ENCODE peak calls at places on chromosomes 7 and 10, in eight cellular contexts. One of them, this sample, is unnamed.

GRCh38 chr10:13773496-13774170 is 186.9 kb downstream of the PRPF18 start:
- DNase-seq in cardiac muscle cell: no peak
- DNase-seq in right atrium auricular region: no peak
- DNase-seq in bronchial epithelial cell: no peak
- DNase-seq in AG04450: no peak
- DNase-seq in tibial artery: no peak
- DNase-seq in upper lobe of right lung: no peak
- DNase-seq in Panc1: no peak
- DNase-seq in this sample: no peak

GRCh38 chr7:155349601-155350331 is 52.1 kb downstream of the INSIG1 start:
- DNase-seq in cardiac muscle cell: no peak
- DNase-seq in right atrium auricular region: no peak
- DNase-seq in bronchial epithelial cell: no peak
- DNase-seq in AG04450: no peak
- DNase-seq in tibial artery: peak; percentile 53
- DNase-seq in upper lobe of right lung: peak; percentile 68
- DNase-seq in Panc1: no peak
- DNase-seq in this sample: no peak

GRCh38 chr7:89887489-89887888 is 266.8 kb upstream of the STEAP1 start:
- DNase-seq in cardiac muscle cell: no peak
- DNase-seq in right atrium auricular region: no peak
- DNase-seq in bronchial epithelial cell: no peak
- DNase-seq in AG04450: no peak
- DNase-seq in tibial artery: no peak
- DNase-seq in upper lobe of right lung: no peak
- DNase-seq in Panc1: no peak
- DNase-seq in this sample: no peak

GRCh38 chr10:132112611-132113010 is 46.9 kb downstream of the JAKMIP3 start:
- DNase-seq in cardiac muscle cell: no peak
- DNase-seq in right atrium auricular region: no peak
- DNase-seq in bronchial epithelial cell: no peak
- DNase-seq in AG04450: no peak
- DNase-seq in tibial artery: no peak
- DNase-seq in upper lobe of right lung: no peak
- DNase-seq in Panc1: no peak
- DNase-seq in this sample: no peak

GRCh38 chr7:522071-522937 is 2.7 kb upstream of the PDGFA start:
- DNase-seq in cardiac muscle cell: peak; percentile 60
- DNase-seq in right atrium auricular region: peak; percentile 76
- DNase-seq in bronchial epithelial cell: peak; percentile 48
- DNase-seq in AG04450: no peak
- DNase-seq in tibial artery: no peak
- DNase-seq in upper lobe of right lung: no peak
- DNase-seq in Panc1: no peak
- DNase-seq in this sample: no peak

GRCh38 chr10:114714281-114714741 is 56.2 kb upstream of the ABLIM1 start:
- DNase-seq in cardiac muscle cell: peak; percentile 82
- DNase-seq in right atrium auricular region: no peak
- DNase-seq in bronchial epithelial cell: peak; percentile 93
- DNase-seq in AG04450: peak; percentile 95
- DNase-seq in tibial artery: no peak
- DNase-seq in upper lobe of right lung: no peak
- DNase-seq in Panc1: peak; percentile 93
- DNase-seq in this sample: peak; percentile 49

GRCh38 chr7:47329320-47329926 is 252.5 kb downstream of the TNS3 start:
- DNase-seq in cardiac muscle cell: no peak
- DNase-seq in right atrium auricular region: peak; percentile 57
- DNase-seq in bronchial epithelial cell: no peak
- DNase-seq in AG04450: no peak
- DNase-seq in tibial artery: no peak
- DNase-seq in upper lobe of right lung: no peak
- DNase-seq in Panc1: no peak
- DNase-seq in this sample: no peak

GRCh38 chr7:40965745-40966144 is 737.1 kb downstream of the INHBA start:
- DNase-seq in cardiac muscle cell: no peak
- DNase-seq in right atrium auricular region: no peak
- DNase-seq in bronchial epithelial cell: no peak
- DNase-seq in AG04450: no peak
- DNase-seq in tibial artery: no peak
- DNase-seq in upper lobe of right lung: no peak
- DNase-seq in Panc1: no peak
- DNase-seq in this sample: no peak

GRCh38 chr10:61993676-61994401 is 92.3 kb downstream of the ARID5B start:
- DNase-seq in cardiac muscle cell: peak; percentile 58
- DNase-seq in right atrium auricular region: no peak
- DNase-seq in bronchial epithelial cell: peak; percentile 31
- DNase-seq in AG04450: no peak
- DNase-seq in tibial artery: no peak
- DNase-seq in upper lobe of right lung: no peak
- DNase-seq in Panc1: no peak
- DNase-seq in this sample: no peak

GRCh38 chr7:22576941-22577927 is 77.2 kb upstream of the STEAP1B start:
- DNase-seq in cardiac muscle cell: peak; percentile 99
- DNase-seq in right atrium auricular region: peak; percentile 75
- DNase-seq in bronchial epithelial cell: peak; percentile 94
- DNase-seq in AG04450: peak; percentile 91
- DNase-seq in tibial artery: peak; percentile 72
- DNase-seq in upper lobe of right lung: no peak
- DNase-seq in Panc1: no peak
- DNase-seq in this sample: peak; percentile 93

GRCh38 chr7:44158873-44159631 is 17.9 kb upstream of the MYL7 start:
- DNase-seq in cardiac muscle cell: no peak
- DNase-seq in right atrium auricular region: no peak
- DNase-seq in bronchial epithelial cell: no peak
- DNase-seq in AG04450: no peak
- DNase-seq in tibial artery: peak; percentile 25
- DNase-seq in upper lobe of right lung: no peak
- DNase-seq in Panc1: no peak
- DNase-seq in this sample: no peak

GRCh38 chr7:138625849-138626230 is 75.3 kb downstream of the SVOPL start:
- DNase-seq in cardiac muscle cell: no peak
- DNase-seq in right atrium auricular region: no peak
- DNase-seq in bronchial epithelial cell: no peak
- DNase-seq in AG04450: no peak
- DNase-seq in tibial artery: no peak
- DNase-seq in upper lobe of right lung: no peak
- DNase-seq in Panc1: no peak
- DNase-seq in this sample: no peak

GRCh38 chr10:77458986-77459590 is 178.5 kb downstream of the KCNMA1 start:
- DNase-seq in cardiac muscle cell: peak; percentile 7
- DNase-seq in right atrium auricular region: no peak
- DNase-seq in bronchial epithelial cell: peak; percentile 30
- DNase-seq in AG04450: no peak
- DNase-seq in tibial artery: no peak
- DNase-seq in upper lobe of right lung: no peak
- DNase-seq in Panc1: no peak
- DNase-seq in this sample: no peak

GRCh38 chr7:132307465-132307864 is 268.8 kb downstream of the PLXNA4 start:
- DNase-seq in cardiac muscle cell: no peak
- DNase-seq in right atrium auricular region: no peak
- DNase-seq in bronchial epithelial cell: no peak
- DNase-seq in AG04450: no peak
- DNase-seq in tibial artery: no peak
- DNase-seq in upper lobe of right lung: no peak
- DNase-seq in Panc1: no peak
- DNase-seq in this sample: no peak

GRCh38 chr10:95437669-95438068 is 123.5 kb downstream of the SORBS1 start:
- DNase-seq in cardiac muscle cell: no peak
- DNase-seq in right atrium auricular region: no peak
- DNase-seq in bronchial epithelial cell: no peak
- DNase-seq in AG04450: no peak
- DNase-seq in tibial artery: no peak
- DNase-seq in upper lobe of right lung: no peak
- DNase-seq in Panc1: no peak
- DNase-seq in this sample: no peak

GRCh38 chr10:32938554-32939061 is 19.4 kb downstream of the ITGB1 start:
- DNase-seq in cardiac muscle cell: peak; percentile 33
- DNase-seq in right atrium auricular region: peak; percentile 60
- DNase-seq in bronchial epithelial cell: no peak
- DNase-seq in AG04450: no peak
- DNase-seq in tibial artery: peak; percentile 62
- DNase-seq in upper lobe of right lung: no peak
- DNase-seq in Panc1: no peak
- DNase-seq in this sample: no peak

GRCh38 chr7:33186187-33186586 is 56.8 kb downstream of the BBS9 start:
- DNase-seq in cardiac muscle cell: peak; percentile 73
- DNase-seq in right atrium auricular region: no peak
- DNase-seq in bronchial epithelial cell: peak; percentile 40
- DNase-seq in AG04450: no peak
- DNase-seq in tibial artery: no peak
- DNase-seq in upper lobe of right lung: no peak
- DNase-seq in Panc1: no peak
- DNase-seq in this sample: no peak

DNA sequence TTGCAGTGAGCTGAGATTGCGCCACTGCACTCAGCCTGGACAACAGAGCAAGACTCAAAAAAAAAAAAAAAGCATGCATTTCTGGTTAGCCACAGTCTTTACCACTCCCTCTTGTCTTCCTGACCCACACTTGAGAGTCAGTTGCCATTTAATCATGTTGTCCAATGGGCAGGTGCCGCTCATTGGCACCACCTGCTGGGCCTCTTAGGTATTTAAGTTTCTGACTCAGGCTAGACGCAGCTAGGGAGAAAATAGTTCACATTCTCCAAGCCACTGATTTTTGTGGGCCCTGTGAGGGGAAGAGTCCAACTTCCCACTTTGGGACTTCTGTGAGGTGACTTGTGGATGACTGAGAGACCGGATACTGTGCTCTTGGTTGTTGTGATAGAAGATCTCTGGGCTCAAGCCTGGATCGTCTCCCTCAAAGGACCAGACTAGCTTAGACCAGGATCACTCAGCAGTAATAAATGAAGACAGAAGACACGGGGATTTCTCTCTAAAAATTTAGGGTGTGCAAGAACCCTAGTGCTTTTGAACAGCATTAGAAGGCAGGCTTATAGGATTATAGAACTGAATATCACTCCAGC is 26.8 kb upstream of the SORCS3 start:
- DNase-seq in cardiac muscle cell: peak; percentile 15
- DNase-seq in right atrium auricular region: no peak
- DNase-seq in bronchial epithelial cell: peak; percentile 25
- DNase-seq in AG04450: no peak
- DNase-seq in tibial artery: no peak
- DNase-seq in upper lobe of right lung: no peak
- DNase-seq in Panc1: no peak
- DNase-seq in this sample: no peak
- TF ChIP-seq CTCF in cardiac muscle cell: peak; percentile 44
- TF ChIP-seq CTCF in right atrium auricular region: peak; percentile 19
- TF ChIP-seq CTCF in bronchial epithelial cell: peak; percentile 54
- TF ChIP-seq CTCF in AG04450: peak; percentile 60
- TF ChIP-seq CTCF in tibial artery: no peak
- TF ChIP-seq CTCF in upper lobe of right lung: peak; percentile 38
- TF ChIP-seq CTCF in Panc1: peak; percentile 86
- TF ChIP-seq CTCF in this sample: peak; percentile 63

GRCh38 chr7:84490661-84491060 is 296.1 kb upstream of the SEMA3A start:
- DNase-seq in cardiac muscle cell: peak; percentile 21
- DNase-seq in right atrium auricular region: no peak
- DNase-seq in bronchial epithelial cell: no peak
- DNase-seq in AG04450: no peak
- DNase-seq in tibial artery: no peak
- DNase-seq in upper lobe of right lung: no peak
- DNase-seq in Panc1: no peak
- DNase-seq in this sample: no peak
- H3K4me3 ChIP-seq in cardiac muscle cell: no peak overlapping the region
- H3K4me3 ChIP-seq in right atrium auricular region: no peak overlapping the region
- H3K4me3 ChIP-seq in bronchial epithelial cell: no peak overlapping the region
- H3K4me3 ChIP-seq in AG04450: no peak overlapping the region
- H3K4me3 ChIP-seq in tibial artery: no peak overlapping the region
- H3K4me3 ChIP-seq in upper lobe of right lung: no peak overlapping the region
- H3K4me3 ChIP-seq in Panc1: no peak overlapping the region
- H3K4me3 ChIP-seq in this sample: no peak overlapping the region

GRCh38 chr7:140732436-140732835 is 35.9 kb downstream of the NDUFB2 start:
- DNase-seq in cardiac muscle cell: no peak
- DNase-seq in right atrium auricular region: no peak
- DNase-seq in bronchial epithelial cell: no peak
- DNase-seq in AG04450: no peak
- DNase-seq in tibial artery: no peak
- DNase-seq in upper lobe of right lung: no peak
- DNase-seq in Panc1: no peak
- DNase-seq in this sample: no peak

GRCh38 chr7:140734729-140735128 is 38.2 kb downstream of the NDUFB2 start:
- DNase-seq in cardiac muscle cell: no peak
- DNase-seq in right atrium auricular region: no peak
- DNase-seq in bronchial epithelial cell: no peak
- DNase-seq in AG04450: no peak
- DNase-seq in tibial artery: no peak
- DNase-seq in upper lobe of right lung: no peak
- DNase-seq in Panc1: no peak
- DNase-seq in this sample: no peak

GRCh38 chr7:140738280-140738679 is 41.8 kb downstream of the NDUFB2 start:
- DNase-seq in cardiac muscle cell: no peak
- DNase-seq in right atrium auricular region: no peak
- DNase-seq in bronchial epithelial cell: no peak
- DNase-seq in AG04450: no peak
- DNase-seq in tibial artery: no peak
- DNase-seq in upper lobe of right lung: no peak
- DNase-seq in Panc1: no peak
- DNase-seq in this sample: no peak

GRCh38 chr7:140734096-140734495 is 37.6 kb downstream of the NDUFB2 start:
- DNase-seq in cardiac muscle cell: no peak
- DNase-seq in right atrium auricular region: no peak
- DNase-seq in bronchial epithelial cell: no peak
- DNase-seq in AG04450: no peak
- DNase-seq in tibial artery: no peak
- DNase-seq in upper lobe of right lung: no peak
- DNase-seq in Panc1: no peak
- DNase-seq in this sample: no peak
- TF ChIP-seq CTCF in cardiac muscle cell: no peak
- TF ChIP-seq CTCF in right atrium auricular region: no peak
- TF ChIP-seq CTCF in bronchial epithelial cell: no peak
- TF ChIP-seq CTCF in AG04450: no peak
- TF ChIP-seq CTCF in tibial artery: no peak
- TF ChIP-seq CTCF in upper lobe of right lung: no peak
- TF ChIP-seq CTCF in Panc1: no peak
- TF ChIP-seq CTCF in this sample: no peak

GRCh38 chr7:73734619-73735525 is 3.7 kb downstream of the ABHD11 start:
- DNase-seq in cardiac muscle cell: peak; percentile 86
- DNase-seq in right atrium auricular region: peak; percentile 78
- DNase-seq in bronchial epithelial cell: peak; percentile 81
- DNase-seq in AG04450: no peak
- DNase-seq in tibial artery: peak; percentile 84
- DNase-seq in upper lobe of right lung: peak; percentile 92
- DNase-seq in Panc1: peak; percentile 94
- DNase-seq in this sample: no peak
- H3K4me3 ChIP-seq in cardiac muscle cell: no peak overlapping the region
- H3K4me3 ChIP-seq in right atrium auricular region: no peak overlapping the region
- H3K4me3 ChIP-seq in bronchial epithelial cell: no peak overlapping the region
- H3K4me3 ChIP-seq in AG04450: no peak overlapping the region
- H3K4me3 ChIP-seq in tibial artery: no peak overlapping the region
- H3K4me3 ChIP-seq in upper lobe of right lung: no peak overlapping the region
- H3K4me3 ChIP-seq in Panc1: no peak overlapping the region
- H3K4me3 ChIP-seq in this sample: no peak overlapping the region

GRCh38 chr7:39609462-39610149 is 13.8 kb upstream of the RALA start:
- DNase-seq in cardiac muscle cell: no peak
- DNase-seq in right atrium auricular region: no peak
- DNase-seq in bronchial epithelial cell: no peak
- DNase-seq in AG04450: no peak
- DNase-seq in tibial artery: no peak
- DNase-seq in upper lobe of right lung: peak; percentile 73
- DNase-seq in Panc1: no peak
- DNase-seq in this sample: no peak
- TF ChIP-seq CTCF in cardiac muscle cell: peak; percentile 32
- TF ChIP-seq CTCF in right atrium auricular region: no peak
- TF ChIP-seq CTCF in bronchial epithelial cell: no peak
- TF ChIP-seq CTCF in AG04450: peak; percentile 13
- TF ChIP-seq CTCF in tibial artery: no peak
- TF ChIP-seq CTCF in upper lobe of right lung: peak; percentile 5
- TF ChIP-seq CTCF in Panc1: no peak
- TF ChIP-seq CTCF in this sample: no peak

GRCh38 chr10:34869128-34869836 is 54.2 kb upstream of the PARD3 start:
- DNase-seq in cardiac muscle cell: no peak
- DNase-seq in right atrium auricular region: no peak
- DNase-seq in bronchial epithelial cell: no peak
- DNase-seq in AG04450: no peak
- DNase-seq in tibial artery: no peak
- DNase-seq in upper lobe of right lung: no peak
- DNase-seq in Panc1: no peak
- DNase-seq in this sample: no peak
- H3K4me3 ChIP-seq in cardiac muscle cell: no peak overlapping the region
- H3K4me3 ChIP-seq in right atrium auricular region: no peak overlapping the region
- H3K4me3 ChIP-seq in bronchial epithelial cell: no peak overlapping the region
- H3K4me3 ChIP-seq in AG04450: no peak overlapping the region
- H3K4me3 ChIP-seq in tibial artery: no peak overlapping the region
- H3K4me3 ChIP-seq in upper lobe of right lung: no peak overlapping the region
- H3K4me3 ChIP-seq in Panc1: no peak overlapping the region
- H3K4me3 ChIP-seq in this sample: no peak overlapping the region